ENCODE peak calls at places on chromosome 15, in five cellular contexts. D is mammary epithelial cell, T is WERI-Rb-1, X is cardiac fibroblast, O is mesenchymal stem cell. U is an unnamed sample.

GRCh38 chr15:70781236-70781635 is 17.9 kb upstream of the UACA start:
- DNase-seq in X (no peak), D (peak), O (no peak), T (no peak), U (no peak)

GRCh38 chr15:68113273-68113672 is 59.2 kb downstream of the PIAS1 start:
- DNase-seq in O (peak), D (no peak), T (no peak), X (peak), U (no peak)

GRCh38 chr15:75620043-75620775 is 5.3 kb downstream of the SNUPN start:
- DNase-seq in X (peak), T (no peak), D (peak), O (peak), U (peak)

GRCh38 chr15:97425596-97425995 is 534.9 kb upstream of the ARRDC4 start:
- DNase-seq in O (no peak), T (no peak), D (no peak), X (no peak), U (peak)

GRCh38 chr15:93173369-93173768 is 84.4 kb upstream of the RGMA start:
- DNase-seq in D (peak), T (no peak), X (peak), O (no peak), U (no peak)

GRCh38 chr15:85886345-85886935 is 91.7 kb upstream of the KLHL25 start:
- DNase-seq in O (no peak), D (no peak), T (no peak), X (no peak), U (no peak)

GRCh38 chr15:98612490-98613110 is 35.7 kb upstream of the IGF1R start:
- DNase-seq in O (no peak), X (no peak), T (no peak), D (no peak), U (no peak)

GRCh38 chr15:74752486-74753395 is 4.1 kb downstream of the CYP1A2 start:
- DNase-seq in X (peak), T (no peak), O (no peak), D (peak), U (no peak)

GRCh38 chr15:99053380-99054024 is 45.9 kb upstream of the PGPEP1L start:
- DNase-seq in O (no peak), D (no peak), T (no peak), X (no peak), U (no peak)

GRCh38 chr15:29859981-29860745 is 37.9 kb upstream of the TJP1 start:
- DNase-seq in T (no peak), O (peak), X (peak), D (peak), U (no peak)

GRCh38 chr15:92625297-92625980 is 30.1 kb downstream of the FAM174B start:
- DNase-seq in D (peak), O (peak), T (no peak), X (peak), U (no peak)

GRCh38 chr15:50552238-50552637 is 5.8 kb upstream of the USP50 start:
- DNase-seq in T (no peak), O (no peak), X (no peak), D (no peak), U (no peak)

GRCh38 chr15:68404056-68404798 is 27.7 kb downstream of the ITGA11 start:
- DNase-seq in T (no peak), D (no peak), O (no peak), X (no peak), U (no peak)

GRCh38 chr15:69145149-69145693 is 15.2 kb upstream of the GLCE start:
- DNase-seq in X (no peak), T (no peak), D (no peak), O (no peak), U (no peak)

GRCh38 chr15:74373056-74373650 is 5.7 kb upstream of the CYP11A1 start:
- DNase-seq in T (no peak), O (no peak), X (no peak), D (no peak), U (no peak)

GRCh38 chr15:37099321-37100108 is 834 bp downstream of the MEIS2 start:
- DNase-seq in T (peak), O (peak), D (peak), X (peak), U (peak)

GRCh38 chr15:61151791-61152190 is 77.3 kb downstream of the RORA start:
- DNase-seq in X (no peak), D (no peak), O (no peak), T (no peak), U (no peak)

GRCh38 chr15:36469567-36469966 is 109.9 kb upstream of the CDIN1 start:
- DNase-seq in T (no peak), D (no peak), O (peak), X (peak), U (no peak)

GRCh38 chr15:74424901-74425528 is 8.7 kb downstream of the SEMA7A start:
- DNase-seq in D (no peak), X (no peak), O (no peak), T (no peak), U (no peak)

GRCh38 chr15:78873796-78874761 is 1.4 kb downstream of the MORF4L1 start:
- DNase-seq in O (peak), D (peak), X (peak), T (no peak), U (peak)

GRCh38 chr15:81133782-81134461 is at the start of gene CFAP161:
- DNase-seq in D (peak), X (peak), O (peak), T (peak), U (peak)

GRCh38 chr15:70478251-70478990 is 284.9 kb downstream of the UACA start:
- DNase-seq in X (no peak), D (no peak), T (no peak), O (no peak), U (no peak)

GRCh38 chr15:25062551-25063430 is 108.0 kb downstream of the SNRPN start:
- DNase-seq in O (no peak), T (no peak), X (no peak), D (no peak), U (no peak)

GRCh38 chr15:40545457-40545856 is 19.4 kb downstream of the CCDC32 start:
- DNase-seq in O (no peak), T (no peak), X (no peak), D (no peak), U (no peak)

GRCh38 chr15:61621146-61621545 is 392.0 kb upstream of the RORA start:
- DNase-seq in X (peak), T (peak), D (peak), O (no peak), U (peak)

GRCh38 chr15:88993662-88994061 is 80.5 kb upstream of the MFGE8 start:
- DNase-seq in O (no peak), D (no peak), T (no peak), X (no peak), U (no peak)

GRCh38 chr15:31215490-31216209 is 111.0 kb upstream of the KLF13 start:
- DNase-seq in D (peak), X (peak), O (peak), T (peak), U (peak)

GRCh38 chr15:48393650-48394049 is 62.4 kb downstream of the DUT start:
- DNase-seq in T (no peak), O (no peak), D (no peak), X (peak), U (no peak)

GRCh38 chr15:29044506-29044905 is 158.7 kb downstream of the APBA2 start:
- DNase-seq in X (peak), O (peak), D (no peak), T (peak), U (no peak)

GRCh38 chr15:49428392-49429095 is 5.5 kb downstream of the FGF7 start:
- DNase-seq in D (no peak), O (no peak), X (peak), T (no peak), U (no peak)
- H3K4me3 ChIP-seq in D (no peak), O (no peak), X (no peak), T (no peak), U (no peak)

GRCh38 chr15:64701482-64701881 is 73.9 kb downstream of the RBPMS2 start:
- DNase-seq in X (no peak), O (no peak), D (no peak), T (no peak), U (no peak)
- H3K4me3 ChIP-seq in X (peak), O (no peak), D (no peak), T (no peak), U (peak)

DNA sequence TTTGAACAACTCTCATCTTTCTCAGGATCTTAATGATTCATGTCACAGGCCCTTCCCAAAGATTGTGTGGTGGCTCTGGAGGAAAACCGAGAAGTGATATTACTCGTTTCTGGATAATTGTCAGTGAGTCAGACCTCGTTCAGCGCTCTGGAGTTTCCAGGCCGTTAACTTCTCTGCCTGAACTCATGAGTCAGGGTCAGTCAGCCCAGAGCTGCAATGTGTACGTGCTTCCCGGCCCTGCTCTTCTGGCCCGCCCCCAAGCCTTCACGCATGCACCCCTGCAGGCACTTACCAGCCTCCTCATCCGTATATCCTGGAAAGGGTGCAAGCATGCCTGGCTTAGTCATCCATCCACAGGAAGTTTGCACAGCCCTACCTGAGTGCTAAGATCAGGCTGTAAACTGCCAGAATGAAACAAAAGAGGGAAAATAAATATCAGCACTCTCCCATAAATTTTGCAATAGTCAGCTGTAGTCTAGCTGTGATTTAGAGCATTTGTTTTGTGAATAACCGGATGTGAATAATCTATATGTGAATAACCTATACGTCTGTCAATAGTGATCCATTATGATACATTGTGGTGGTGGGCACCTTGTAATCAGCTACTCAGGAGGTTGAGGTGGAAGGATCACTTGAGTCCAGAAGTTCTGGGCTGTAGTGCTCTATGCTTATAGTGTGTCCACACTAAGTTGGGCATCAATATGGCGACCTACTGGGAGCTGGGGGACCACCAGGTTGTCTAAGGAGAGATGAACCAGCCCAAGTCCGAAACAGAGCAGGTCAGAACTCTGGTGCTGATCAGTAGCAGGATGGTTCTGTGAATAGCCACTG is 35.3 kb upstream of the SEMA4B start:
- DNase-seq in T (no peak), O (peak), X (peak), D (peak), U (peak)
- H3K4me3 ChIP-seq in T (no peak), O (no peak), X (no peak), D (no peak), U (no peak)

GRCh38 chr15:27706300-27706699 is 392.8 kb downstream of the OCA2 start:
- DNase-seq in O (no peak), D (no peak), T (no peak), X (no peak), U (no peak)

GRCh38 chr15:27704939-27705514 is 394.1 kb downstream of the OCA2 start:
- DNase-seq in O (no peak), D (no peak), X (no peak), T (peak), U (no peak)

GRCh38 chr15:27701014-27701413 is 398.1 kb downstream of the OCA2 start:
- DNase-seq in T (no peak), X (no peak), O (no peak), D (no peak), U (no peak)

GRCh38 chr15:27707216-27707710 is 391.9 kb downstream of the OCA2 start:
- DNase-seq in O (no peak), D (no peak), T (no peak), X (no peak), U (no peak)

DNA sequence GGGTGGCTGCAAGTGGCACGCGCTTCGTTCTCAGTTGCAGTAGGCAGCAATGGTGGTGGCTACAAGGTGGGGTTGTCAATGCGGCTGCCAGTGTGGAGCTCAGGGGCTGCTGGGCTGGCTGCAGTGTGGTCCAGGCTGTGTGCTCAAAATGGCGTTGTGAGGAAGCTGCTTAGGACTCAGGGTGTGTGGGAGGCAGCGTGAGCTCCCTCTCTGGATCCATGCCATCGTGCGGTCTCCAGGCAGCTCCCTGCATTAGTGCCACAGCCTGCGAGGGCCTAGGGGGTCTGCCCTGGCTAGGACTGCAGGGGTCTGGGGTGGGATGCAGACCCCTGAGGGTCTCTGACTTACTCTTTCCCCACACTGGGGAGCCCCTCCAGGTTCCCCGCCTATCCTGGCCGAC is 397.2 kb downstream of the OCA2 start:
- DNase-seq in T (no peak), X (no peak), O (no peak), D (no peak), U (no peak)
- H3K4me3 ChIP-seq in T (no peak), X (no peak), O (peak), D (no peak), U (no peak)

U was measured in A673.